ENCODE peak calls at places on chromosomes 6 and 20, in seven cellular contexts. K is CMK; Z is activated CD4-positive, alpha-beta T cell treated with anti-CD3 and anti-CD28 coated beads, Interleukin-2, amount 50 U/mL, for 1 hour; L is PC-3; P is dorsolateral prefrontal cortex; M is activated CD4-positive, CD25-positive, alpha-beta regulatory T cell; E is substantia nigra. N is an unnamed sample.

GRCh38 chr20:13384132-13384531 is 163.1 kb downstream of the ISM1 start:
- DNase-seq in K (no peak), Z (no peak), L (no peak), P (no peak), M (no peak), E (no peak), N (no peak)

GRCh38 chr6:157789861-157790260 is 33.2 kb upstream of the SNX9 start:
- DNase-seq in K (no peak), Z (no peak), L (no peak), P (no peak), M (no peak), E (no peak), N (no peak)

GRCh38 chr20:37411408-37412306 is 65.7 kb downstream of the SRC start:
- DNase-seq in K (no peak), Z (no peak), L (no peak), P (no peak), M (no peak), E (no peak), N (no peak)

GRCh38 chr20:12715371-12715770 is 293.4 kb upstream of the SPTLC3 start:
- DNase-seq in K (no peak), Z (no peak), L (no peak), P (no peak), M (no peak), E (no peak), N (no peak)

GRCh38 chr20:34689486-34689885 is 12.6 kb upstream of the PIGU start:
- DNase-seq in K (no peak), Z (no peak), L (peak), P (no peak), M (no peak), E (no peak), N (no peak)

GRCh38 chr20:63206878-63207277 is 9.1 kb downstream of the YTHDF1 start:
- DNase-seq in K (no peak), Z (no peak), L (peak), P (peak), M (no peak), E (no peak), N (peak)

GRCh38 chr20:59845472-59845871 is 88.0 kb downstream of the SYCP2 start:
- DNase-seq in K (no peak), Z (no peak), L (peak), P (no peak), M (no peak), E (no peak), N (no peak)

GRCh38 chr6:42352856-42353564 is 98.7 kb downstream of the TRERF1 start:
- DNase-seq in K (no peak), Z (no peak), L (peak), P (no peak), M (no peak), E (no peak), N (no peak)

GRCh38 chr6:3748208-3748701 is 3.3 kb downstream of the PXDC1 start:
- DNase-seq in K (no peak), Z (peak), L (peak), P (peak), M (no peak), E (peak), N (no peak)

GRCh38 chr6:168158280-168158979 is 79.4 kb upstream of the FRMD1 start:
- DNase-seq in K (no peak), Z (no peak), L (no peak), P (no peak), M (no peak), E (no peak), N (no peak)

GRCh38 chr6:19892250-19892649 is 55.1 kb downstream of the ID4 start:
- DNase-seq in K (no peak), Z (no peak), L (peak), P (no peak), M (no peak), E (no peak), N (peak)

GRCh38 chr20:50642288-50642803 is 49.0 kb downstream of the RIPOR3 start:
- DNase-seq in K (no peak), Z (no peak), L (peak), P (no peak), M (no peak), E (no peak), N (no peak)

GRCh38 chr6:36615018-36615761 is 21.0 kb downstream of the SRSF3 start:
- DNase-seq in K (no peak), Z (peak), L (peak), P (no peak), M (no peak), E (no peak), N (peak)

GRCh38 chr6:44706011-44706410 is 318.5 kb downstream of the CDC5L start:
- DNase-seq in K (no peak), Z (no peak), L (no peak), P (no peak), M (no peak), E (no peak), N (no peak)

GRCh38 chr6:83429857-83430605 is 820 bp downstream of the ME1 start:
- DNase-seq in K (no peak), Z (no peak), L (peak), P (peak), M (no peak), E (peak), N (no peak)

GRCh38 chr6:32854376-32855178 is 585 bp downstream of the PSMB9 start:
- DNase-seq in K (no peak), Z (peak), L (no peak), P (no peak), M (peak), E (peak), N (no peak)

GRCh38 chr6:2695464-2696095 is 55.1 kb downstream of the MYLK4 start:
- DNase-seq in K (no peak), Z (no peak), L (peak), P (no peak), M (no peak), E (no peak), N (no peak)

GRCh38 chr6:106470811-106471210 is 110.3 kb downstream of the CRYBG1 start:
- DNase-seq in K (no peak), Z (no peak), L (no peak), P (no peak), M (no peak), E (no peak), N (no peak)

GRCh38 chr20:62824476-62825287 is 7.8 kb downstream of the COL9A3 start:
- DNase-seq in K (no peak), Z (peak), L (peak), P (no peak), M (no peak), E (no peak), N (peak)

GRCh38 chr6:157024745-157025144 is 247.6 kb downstream of the ARID1B start:
- DNase-seq in K (no peak), Z (no peak), L (no peak), P (no peak), M (no peak), E (no peak), N (no peak)

GRCh38 chr6:73803562-73804221 is 107.7 kb downstream of the CD109 start:
- DNase-seq in K (peak), Z (no peak), L (peak), P (no peak), M (no peak), E (no peak), N (no peak)

GRCh38 chr6:166739655-166740318 is 112.7 kb upstream of the RPS6KA2 start:
- DNase-seq in K (no peak), Z (no peak), L (peak), P (no peak), M (no peak), E (no peak), N (no peak)

GRCh38 chr20:36173451-36173933 is 19.0 kb downstream of the EPB41L1 start:
- DNase-seq in K (peak), Z (no peak), L (no peak), P (peak), M (no peak), E (peak), N (no peak)

GRCh38 chr6:99588618-99589289 is 17.9 kb upstream of the PRDM13 start:
- DNase-seq in K (no peak), Z (peak), L (peak), P (peak), M (peak), E (peak), N (peak)

GRCh38 chr20:61260905-61261304 is 8.8 kb downstream of the CDH4 start:
- DNase-seq in K (no peak), Z (no peak), L (peak), P (no peak), M (no peak), E (no peak), N (no peak)

GRCh38 chr6:29141606-29142005 is 29.1 kb upstream of the OR2J2 start:
- DNase-seq in K (no peak), Z (no peak), L (no peak), P (no peak), M (no peak), E (no peak), N (no peak)

GRCh38 chr20:32018269-32019155 is 8.3 kb downstream of the CCM2L start:
- DNase-seq in K (no peak), Z (peak), L (peak), P (no peak), M (no peak), E (no peak), N (peak)

GRCh38 chr6:27582928-27583725 is 110.2 kb upstream of the ZNF184 start:
- DNase-seq in K (peak), Z (no peak), L (peak), P (no peak), M (no peak), E (no peak), N (no peak)

GRCh38 chr6:97026298-97026697 is 101.8 kb downstream of the KLHL32 start:
- DNase-seq in K (no peak), Z (no peak), L (no peak), P (no peak), M (no peak), E (no peak), N (no peak)

GRCh38 chr6:43368517-43369160 is 808 bp downstream of the ZNF318 start:
- DNase-seq in K (no peak), Z (no peak), L (peak), P (peak), M (no peak), E (no peak), N (no peak)

GRCh38 chr6:116268589-116269293 is 11.0 kb downstream of the TSPYL1 start:
- DNase-seq in K (peak), Z (no peak), L (peak), P (no peak), M (no peak), E (no peak), N (no peak)

GRCh38 chr6:149896491-149896890 is 1.4 kb downstream of the RAET1E start:
- DNase-seq in K (no peak), Z (no peak), L (peak), P (no peak), M (no peak), E (no peak), N (no peak)